ENCODE peak calls at places on chromosome 14, in eight cellular contexts. F is PC-3; M is upper lobe of right lung; J is heart left ventricle; A is tibial artery; N is GM06990; P is CD8-positive, alpha-beta T cell; S is psoas muscle. T is an unnamed sample. For H3K27me3, the result is how much of the 10 kb centered on the place peaks cover.

GRCh38 chr14:105930572-105930971 is 404.2 kb downstream of the TMEM121 start:
- DNase-seq in F (no peak), M (no peak), J (no peak), A (no peak), N (no peak), P (no peak), S (peak), T (no peak)

GRCh38 chr14:85701116-85701515 is 171.2 kb downstream of the FLRT2 start:
- DNase-seq in F (no peak), M (no peak), J (no peak), A (no peak), N (no peak), P (no peak), S (no peak), T (no peak)

GRCh38 chr14:70257526-70257925 is 68.8 kb upstream of the SLC8A3 start:
- DNase-seq in F (peak), M (no peak), J (no peak), A (no peak), N (no peak), P (no peak), S (no peak), T (no peak)

GRCh38 chr14:64891839-64892375 is 12.2 kb upstream of the SPTB start:
- DNase-seq in F (peak), M (no peak), J (no peak), A (no peak), N (peak), P (no peak), S (no peak), T (no peak)

GRCh38 chr14:89386214-89386886 is 30.7 kb downstream of the FOXN3 start:
- DNase-seq in F (no peak), M (no peak), J (peak), A (no peak), N (peak), P (no peak), S (peak), T (no peak)

GRCh38 chr14:50389668-50390441 is 6.8 kb downstream of the CDKL1 start:
- DNase-seq in F (no peak), M (no peak), J (no peak), A (no peak), N (no peak), P (no peak), S (no peak), T (no peak)

GRCh38 chr14:68249534-68250517 is 430.2 kb downstream of the RAD51B start:
- DNase-seq in F (peak), M (no peak), J (no peak), A (no peak), N (no peak), P (no peak), S (no peak), T (no peak)

GRCh38 chr14:78010688-78011087 is 159.5 kb upstream of the NRXN3 start:
- DNase-seq in F (peak), M (no peak), J (no peak), A (no peak), N (no peak), P (no peak), S (no peak), T (no peak)

GRCh38 chr14:51094282-51094821 is 553 bp downstream of the TRIM9 start:
- DNase-seq in F (no peak), M (peak), J (peak), A (no peak), N (no peak), P (no peak), S (peak), T (peak)

GRCh38 chr14:57261604-57262003 is 7.1 kb downstream of the EXOC5 start:
- DNase-seq in F (no peak), M (no peak), J (no peak), A (no peak), N (no peak), P (no peak), S (no peak), T (no peak)

GRCh38 chr14:61585598-61586538 is 109.4 kb upstream of the HIF1A start:
- DNase-seq in F (peak), M (no peak), J (peak), A (peak), N (no peak), P (no peak), S (peak), T (no peak)

GRCh38 chr14:71320734-71321555 is 413.7 kb downstream of the PCNX1 start:
- DNase-seq in F (peak), M (peak), J (peak), A (peak), N (peak), P (peak), S (peak), T (peak)

GRCh38 chr14:22131749-22132476 is 457.1 kb downstream of the DAD1 start:
- DNase-seq in F (peak), M (no peak), J (no peak), A (no peak), N (no peak), P (no peak), S (no peak), T (no peak)

GRCh38 chr14:90523544-90523943 is 126.7 kb downstream of the CALM1 start:
- DNase-seq in F (peak), M (no peak), J (no peak), A (no peak), N (no peak), P (no peak), S (no peak), T (peak)

GRCh38 chr14:59511916-59512530 is 27.7 kb downstream of the JKAMP start:
- DNase-seq in F (peak), M (no peak), J (no peak), A (no peak), N (no peak), P (no peak), S (no peak), T (no peak)

GRCh38 chr14:70234066-70234950 is 45.6 kb upstream of the SLC8A3 start:
- DNase-seq in F (no peak), M (no peak), J (no peak), A (no peak), N (no peak), P (no peak), S (no peak), T (no peak)

GRCh38 chr14:73227812-73228781 is 9.2 kb upstream of the PAPLN start:
- DNase-seq in F (peak), M (no peak), J (peak), A (no peak), N (no peak), P (no peak), S (peak), T (peak)

GRCh38 chr14:75184447-75184846 is 8.0 kb upstream of the TMED10 start:
- DNase-seq in F (peak), M (no peak), J (no peak), A (no peak), N (peak), P (no peak), S (no peak), T (no peak)

GRCh38 chr14:24566318-24566717 is 9.7 kb downstream of the CTSG start:
- DNase-seq in F (no peak), M (no peak), J (no peak), A (no peak), N (no peak), P (no peak), S (no peak), T (no peak)

GRCh38 chr14:68210729-68211299 is 391.2 kb downstream of the RAD51B start:
- DNase-seq in F (peak), M (no peak), J (peak), A (no peak), N (peak), P (no peak), S (no peak), T (no peak)

GRCh38 chr14:60652674-60653387 is 3.6 kb upstream of the SIX1 start:
- DNase-seq in F (no peak), M (no peak), J (no peak), A (no peak), N (no peak), P (no peak), S (no peak), T (no peak)

GRCh38 chr14:97177016-97177415 is 379.8 kb downstream of the VRK1 start:
- DNase-seq in F (peak), M (no peak), J (no peak), A (no peak), N (no peak), P (peak), S (no peak), T (no peak)

GRCh38 chr14:55077691-55078151 is 26.3 kb downstream of the MAPK1IP1L start:
- DNase-seq in F (no peak), M (peak), J (no peak), A (no peak), N (no peak), P (no peak), S (no peak), T (peak)

GRCh38 chr14:92135269-92135668 is 13.5 kb downstream of the CPSF2 start:
- DNase-seq in F (peak), M (no peak), J (no peak), A (no peak), N (no peak), P (no peak), S (no peak), T (no peak)

GRCh38 chr14:90087433-90087832 is 25.6 kb downstream of the KCNK13 start:
- DNase-seq in F (peak), M (no peak), J (peak), A (peak), N (no peak), P (no peak), S (no peak), T (peak)

GRCh38 chr14:97218713-97219355 is 421.7 kb downstream of the VRK1 start:
- DNase-seq in F (no peak), M (no peak), J (no peak), A (no peak), N (no peak), P (no peak), S (no peak), T (no peak)

GRCh38 chr14:56702515-56702914 is 107.8 kb downstream of the OTX2 start:
- DNase-seq in F (no peak), M (no peak), J (no peak), A (no peak), N (no peak), P (no peak), S (no peak), T (no peak)

GRCh38 chr14:55005071-55005470 is 21.8 kb downstream of the WDHD1 start:
- DNase-seq in F (no peak), M (no peak), J (no peak), A (no peak), N (no peak), P (no peak), S (no peak), T (no peak)

GRCh38 chr14:84975503-84975902 is 554.4 kb upstream of the FLRT2 start:
- DNase-seq in F (no peak), M (no peak), J (no peak), A (no peak), N (no peak), P (no peak), S (no peak), T (no peak)

GRCh38 chr14:83294941-83295340 is 1761.3 kb upstream of the SEL1L start:
- DNase-seq in F (no peak), M (no peak), J (no peak), A (no peak), N (no peak), P (no peak), S (no peak), T (no peak)

GRCh38 chr14:36663404-36664321 is 2.0 kb downstream of the PAX9 start:
- DNase-seq in F (peak), M (no peak), J (peak), A (no peak), N (no peak), P (no peak), S (peak), T (no peak)

GRCh38 chr14:36665887-36666415 is 4.3 kb downstream of the PAX9 start:
- DNase-seq in F (peak), M (no peak), J (no peak), A (no peak), N (no peak), P (no peak), S (no peak), T (no peak)

GRCh38 chr14:36666416-36667206 is 5.0 kb downstream of the PAX9 start:
- DNase-seq in F (peak), M (no peak), J (no peak), A (no peak), N (no peak), P (no peak), S (no peak), T (no peak)

GRCh38 chr14:36662543-36663403 is 1.1 kb downstream of the PAX9 start:
- DNase-seq in F (peak), M (no peak), J (no peak), A (peak), N (no peak), P (no peak), S (peak), T (no peak)

GRCh38 chr14:36664322-36665193 is 2.9 kb downstream of the PAX9 start:
- DNase-seq in F (peak), M (no peak), J (no peak), A (no peak), N (no peak), P (no peak), S (no peak), T (no peak)
- H3K27me3 ChIP-seq in F (under half), M (half or more), J (half or more), A (half or more), N (under half), P (under half), S (half or more), T (half or more)

DNA sequence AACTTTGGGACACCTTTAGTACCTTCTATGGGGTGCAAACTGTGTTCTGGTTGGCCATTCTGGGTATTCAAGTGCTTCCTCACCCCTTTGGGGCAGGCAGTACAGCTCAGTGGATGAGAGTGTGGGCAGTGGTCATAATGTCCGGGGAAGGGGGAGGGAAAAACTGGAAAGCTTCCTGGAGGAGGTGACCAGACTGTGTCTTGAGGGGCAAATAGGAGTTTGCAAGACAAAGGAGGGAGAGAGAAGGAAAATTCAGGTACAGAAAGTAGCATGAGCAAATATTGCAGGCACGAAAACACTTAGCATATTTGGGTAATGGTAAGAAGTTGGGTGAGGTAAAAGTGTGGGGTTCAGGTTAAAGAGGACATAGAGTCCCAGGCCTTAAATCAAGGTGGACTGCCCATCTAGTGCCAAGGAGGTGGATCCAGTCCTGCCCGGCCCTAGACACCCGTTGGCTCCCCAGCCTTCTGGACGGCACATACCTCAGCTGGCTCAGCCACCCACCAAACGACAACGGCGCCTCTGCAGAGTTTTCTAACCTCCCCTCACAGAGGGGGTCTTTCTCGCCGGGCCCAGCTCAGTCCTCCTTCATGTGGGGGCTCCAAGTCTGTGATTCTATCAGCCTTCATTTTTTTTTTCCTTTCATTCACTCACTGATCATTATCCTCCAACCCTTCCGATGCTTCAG is 86.4 kb downstream of the DICER1 start:
- DNase-seq in F (no peak), M (no peak), J (no peak), A (no peak), N (no peak), P (no peak), S (no peak), T (no peak)
- H3K27me3 ChIP-seq in F (under half), M (under half), J (under half), A (under half), N (under half), P (under half), S (under half), T (under half)

DNA sequence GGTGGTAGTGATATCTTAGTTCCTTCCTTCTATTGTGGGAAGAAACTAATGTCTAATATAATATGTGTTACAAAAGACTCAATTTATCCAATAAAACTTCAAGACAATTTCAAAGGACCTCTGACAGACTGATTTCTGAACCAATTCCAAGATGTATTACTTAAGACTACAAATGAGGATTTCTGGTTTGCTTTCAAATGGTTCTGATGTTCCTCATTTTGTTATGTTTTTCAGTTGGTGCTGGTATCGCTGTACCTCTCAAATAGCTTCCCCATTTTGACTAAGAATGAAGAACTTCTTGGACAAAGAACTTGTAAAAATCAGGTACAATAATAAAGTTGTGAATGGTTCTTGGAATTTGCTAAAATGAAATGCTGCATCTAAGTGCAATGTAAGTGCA is 19.4 kb upstream of the MBIP start:
- DNase-seq in F (no peak), M (no peak), J (no peak), A (no peak), N (no peak), P (no peak), S (no peak), T (no peak)
- H3K27me3 ChIP-seq in F (half or more), M (under half), J (under half), A (under half), N (under half), P (under half), S (under half), T (under half)

DNA sequence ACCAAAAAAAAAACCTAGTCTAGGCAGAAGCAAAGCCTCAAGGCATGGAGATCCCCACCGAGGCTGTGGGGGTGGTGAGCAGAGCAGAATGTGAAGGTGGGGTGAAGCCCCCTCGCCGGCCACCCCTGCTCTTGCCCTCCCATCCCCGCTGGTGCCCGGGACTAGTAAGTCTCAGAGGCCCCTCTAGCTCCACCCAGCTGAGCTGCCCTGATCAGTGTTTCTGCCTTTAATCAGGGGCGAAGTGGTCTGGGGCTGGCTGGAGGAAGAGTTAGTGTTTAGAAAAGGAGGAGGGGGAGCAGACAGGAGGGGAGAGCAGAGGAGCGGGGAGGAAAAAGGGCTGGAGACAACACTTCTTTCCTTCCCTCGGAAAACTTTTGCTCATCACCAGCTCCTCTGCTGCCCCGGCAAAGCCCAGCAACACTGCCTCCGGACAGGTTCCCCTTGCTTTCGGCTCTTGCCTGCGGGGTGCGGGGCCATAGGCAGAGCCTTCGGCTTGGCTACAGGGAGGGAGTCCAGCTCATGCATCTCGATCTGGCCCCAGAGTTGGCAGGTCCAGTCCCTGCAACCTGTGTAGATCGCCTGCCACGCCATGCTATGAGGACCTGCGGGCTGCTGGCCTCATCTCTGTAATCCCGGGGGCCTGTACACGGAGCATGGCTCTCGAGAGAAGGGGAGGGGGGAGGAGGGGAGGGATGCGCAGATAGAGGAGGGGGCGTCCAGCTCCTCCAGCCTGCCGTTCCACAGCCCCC is 3.4 kb upstream of the DLK1 start:
- DNase-seq in F (no peak), M (no peak), J (no peak), A (no peak), N (no peak), P (no peak), S (peak), T (no peak)
- H3K27me3 ChIP-seq in F (half or more), M (half or more), J (half or more), A (half or more), N (under half), P (under half), S (under half), T (half or more)

DNA sequence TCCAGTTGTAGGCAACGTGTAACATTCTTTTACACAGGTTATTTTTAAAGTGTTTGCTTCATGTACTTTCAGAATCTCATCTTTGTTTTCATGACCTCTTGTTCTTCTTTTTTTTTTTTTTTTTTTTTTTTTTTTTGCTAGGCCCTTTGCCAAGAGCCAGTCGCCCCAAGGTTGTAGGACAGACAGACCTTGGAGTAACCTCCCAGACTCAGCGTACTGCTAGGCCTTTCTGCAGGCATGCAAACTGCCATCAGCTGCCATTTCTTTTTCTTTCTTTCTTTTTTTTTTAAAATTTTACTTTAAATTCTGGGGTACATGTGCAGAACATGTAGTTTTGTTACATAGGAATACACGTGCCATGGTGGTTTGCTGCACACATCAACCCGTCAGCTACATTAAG is 452.3 kb upstream of the MDGA2 start:
- DNase-seq in F (no peak), M (no peak), J (no peak), A (no peak), N (no peak), P (no peak), S (no peak), T (no peak)
- H3K27me3 ChIP-seq in F (under half), M (under half), J (under half), A (under half), N (under half), P (under half), S (under half), T (under half)

GRCh38 chr14:76377675-76378074 is 1.7 kb downstream of the ESRRB start:
- DNase-seq in F (no peak), M (no peak), J (no peak), A (no peak), N (no peak), P (no peak), S (no peak), T (no peak)
- H3K27me3 ChIP-seq in F (half or more), M (half or more), J (half or more), A (half or more), N (under half), P (under half), S (under half), T (half or more)

GRCh38 chr14:30767624-30768023 is 106.7 kb upstream of the COCH start:
- DNase-seq in F (no peak), M (no peak), J (no peak), A (no peak), N (no peak), P (no peak), S (no peak), T (no peak)

GRCh38 chr14:30768791-30769190 is 105.6 kb upstream of the COCH start:
- DNase-seq in F (no peak), M (no peak), J (no peak), A (no peak), N (no peak), P (no peak), S (no peak), T (no peak)

GRCh38 chr14:30771595-30771994 is 102.8 kb upstream of the COCH start:
- DNase-seq in F (no peak), M (no peak), J (no peak), A (no peak), N (no peak), P (no peak), S (no peak), T (no peak)

GRCh38 chr14:30770376-30770775 is 104.0 kb upstream of the COCH start:
- DNase-seq in F (no peak), M (no peak), J (no peak), A (no peak), N (no peak), P (no peak), S (no peak), T (no peak)
- H3K27me3 ChIP-seq in F (half or more), M (under half), J (under half), A (under half), N (under half), P (under half), S (under half), T (under half)